ENCODE peak calls at places on chromosomes 3 and 15, in seven cellular contexts. G is GM12878, R is upper lobe of left lung, M is transverse colon, F is sigmoid colon, V is suprapubic skin, P is A549. J is an unnamed sample.

GRCh38 chr3:31798840-31799239 is 182.2 kb downstream of the OSBPL10 start:
- DNase-seq in P (no peak), G (no peak), R (no peak), V (no peak), M (no peak), F (no peak), J (no peak)

GRCh38 chr3:102748646-102749045 is 313.8 kb downstream of the ZPLD1 start:
- DNase-seq in F (no peak), M (no peak), V (no peak), G (no peak), R (no peak), P (no peak), J (no peak)

GRCh38 chr3:9898467-9899229 is 4.0 kb upstream of the IL17RE start:
- DNase-seq in F (no peak), G (no peak), P (no peak), R (no peak), V (no peak), M (peak; percentile 60), J (no peak)

GRCh38 chr15:65929573-65929972 is 60.3 kb downstream of the RAB11A start:
- DNase-seq in G (no peak), M (no peak), R (peak; percentile 40), F (no peak), P (no peak), V (no peak), J (no peak)

GRCh38 chr15:58136731-58137130 is 1.4 kb upstream of the AQP9 start:
- DNase-seq in V (no peak), R (no peak), F (no peak), M (no peak), P (no peak), G (no peak), J (no peak)

GRCh38 chr15:40762919-40763800 is 708 bp upstream of the GCHFR start:
- DNase-seq in M (peak; percentile 85), P (peak; percentile 41), F (peak; percentile 89), G (no peak), V (no peak), R (peak; percentile 91), J (peak; percentile 48)

GRCh38 chr15:66733976-66734375 is 31.9 kb downstream of the SMAD6 start:
- DNase-seq in M (no peak), R (no peak), F (peak; percentile 65), P (no peak), V (no peak), G (no peak), J (peak; percentile 47)

GRCh38 chr3:72907131-72907697 is 19.4 kb downstream of the GXYLT2 start:
- DNase-seq in P (no peak), M (no peak), V (no peak), F (peak; percentile 75), R (no peak), G (no peak), J (peak; percentile 61)

GRCh38 chr3:113249111-113249510 is 37.8 kb downstream of the BOC start:
- DNase-seq in R (no peak), F (peak; percentile 74), G (no peak), P (peak; percentile 8), V (no peak), M (no peak), J (no peak)

DNA sequence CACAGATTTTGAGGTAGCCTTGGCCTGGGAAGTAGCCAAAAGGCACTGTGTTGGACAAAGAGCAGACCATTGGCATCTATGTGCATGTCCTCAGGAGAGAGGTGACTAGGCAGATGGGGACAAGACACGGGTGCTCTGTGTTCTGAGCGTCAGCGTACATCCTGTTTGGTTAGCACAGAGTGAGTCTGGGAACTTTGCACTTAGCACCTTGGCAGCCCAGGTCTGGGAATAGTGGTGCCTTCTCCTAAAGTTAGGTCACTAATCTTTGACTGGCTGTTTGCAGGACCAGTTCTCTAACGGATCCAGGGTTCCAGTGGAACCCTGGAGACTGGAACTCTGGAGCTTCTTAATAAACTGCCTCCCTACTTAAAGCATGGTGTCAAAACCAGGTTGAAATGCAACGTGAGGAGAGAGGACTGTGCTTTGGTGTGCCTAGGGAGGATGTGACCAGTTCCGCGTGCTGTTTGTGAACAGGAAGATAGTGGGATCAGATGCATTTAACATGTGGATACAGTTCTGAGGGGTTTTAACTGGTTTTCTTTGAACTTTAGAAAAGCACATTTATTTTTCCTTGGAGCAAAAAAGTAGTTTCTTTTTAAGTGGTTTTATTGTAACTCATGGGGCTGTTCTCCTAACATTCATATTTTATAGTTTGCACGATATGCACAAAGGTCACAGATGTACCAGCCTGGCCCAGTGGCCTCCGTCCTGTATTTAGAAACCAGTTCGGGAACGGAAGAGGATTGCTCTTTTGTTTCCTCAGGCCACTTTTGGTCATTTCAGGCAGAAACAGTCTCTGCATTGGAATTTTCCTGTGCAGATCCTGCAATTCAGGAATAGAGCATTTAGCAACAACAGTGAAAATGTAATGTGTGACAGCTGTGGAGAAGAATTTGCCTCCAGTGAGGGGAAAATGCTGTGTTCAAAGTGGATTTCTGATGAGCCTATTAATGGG is 48.8 kb downstream of the ABHD2 start:
- DNase-seq in R (no peak), P (no peak), G (no peak), F (peak; percentile 77), M (peak; percentile 22), V (no peak), J (no peak)
- TF ChIP-seq POLR2A in R (no peak), P (no peak), G (no peak), F (no peak), M (no peak), V (no peak), J (no peak)

GRCh38 chr3:142614059-142614626 is 17.9 kb downstream of the PLS1 start:
- DNase-seq in P (no peak), R (no peak), F (no peak), M (no peak), V (no peak), G (no peak), J (no peak)

GRCh38 chr3:142622447-142622846 is 26.3 kb downstream of the PLS1 start:
- DNase-seq in M (no peak), F (no peak), V (no peak), G (no peak), R (no peak), P (no peak), J (no peak)

GRCh38 chr3:142623209-142623608 is 27.0 kb downstream of the PLS1 start:
- DNase-seq in F (no peak), R (no peak), P (no peak), V (no peak), G (no peak), M (no peak), J (no peak)

GRCh38 chr3:142613491-142613890 is 17.3 kb downstream of the PLS1 start:
- DNase-seq in P (peak; percentile 63), G (no peak), V (no peak), F (no peak), M (peak; percentile 69), R (no peak), J (no peak)

GRCh38 chr3:142618917-142619401 is 22.8 kb downstream of the PLS1 start:
- DNase-seq in R (no peak), F (no peak), G (no peak), P (peak; percentile 64), V (no peak), M (peak; percentile 49), J (no peak)
- TF ChIP-seq EP300 in R (no peak), F (no peak), G (no peak), P (peak; percentile 15), V (no peak), M (no peak), J (no peak)

GRCh38 chr3:32945136-32945535 is 6.3 kb upstream of the CCR4 start:
- DNase-seq in P (no peak), F (no peak), M (no peak), R (no peak), V (no peak), G (no peak), J (no peak)
- TF ChIP-seq CTCF in P (no peak), F (no peak), M (no peak), R (no peak), V (no peak), G (no peak), J (no peak)

DNA sequence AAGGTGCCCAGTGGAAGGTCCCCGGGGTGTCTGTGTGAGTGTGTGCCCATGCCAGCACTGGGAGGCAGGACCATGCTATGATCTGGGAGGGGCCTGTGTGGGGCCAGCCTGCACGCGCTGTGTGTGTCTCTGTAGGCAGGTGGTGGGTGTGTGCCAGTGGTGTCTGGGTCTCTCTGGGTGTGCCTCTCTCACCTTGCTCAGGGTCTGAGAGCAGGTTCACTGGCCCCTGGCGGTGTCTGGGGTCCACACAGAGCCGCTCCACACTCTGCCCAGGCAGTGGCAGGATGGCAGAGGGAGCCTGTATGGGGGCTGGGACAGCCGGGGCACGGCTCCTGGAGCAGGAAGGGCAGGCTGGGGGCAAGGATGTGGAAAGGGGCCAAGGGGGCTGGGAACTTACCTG is 12.6 kb downstream of the ITIH4 start:
- DNase-seq in F (no peak), R (no peak), M (no peak), P (no peak), V (no peak), G (no peak), J (no peak)
- TF ChIP-seq POLR2A in F (no peak), R (no peak), M (no peak), P (no peak), V (no peak), G (no peak), J (no peak)

GRCh38 chr3:173916799-173917198 is 519.3 kb downstream of the NLGN1 start:
- DNase-seq in P (no peak), F (no peak), R (no peak), M (no peak), V (no peak), G (no peak), J (no peak)

GRCh38 chr3:173913397-173913796 is 515.9 kb downstream of the NLGN1 start:
- DNase-seq in R (no peak), G (no peak), F (no peak), P (no peak), V (no peak), M (no peak), J (no peak)

GRCh38 chr3:173913985-173914421 is 516.5 kb downstream of the NLGN1 start:
- DNase-seq in F (no peak), P (no peak), M (no peak), R (no peak), G (no peak), V (no peak), J (no peak)

GRCh38 chr3:173912126-173912525 is 514.6 kb downstream of the NLGN1 start:
- DNase-seq in G (no peak), M (no peak), R (no peak), V (no peak), P (no peak), F (no peak), J (no peak)

DNA sequence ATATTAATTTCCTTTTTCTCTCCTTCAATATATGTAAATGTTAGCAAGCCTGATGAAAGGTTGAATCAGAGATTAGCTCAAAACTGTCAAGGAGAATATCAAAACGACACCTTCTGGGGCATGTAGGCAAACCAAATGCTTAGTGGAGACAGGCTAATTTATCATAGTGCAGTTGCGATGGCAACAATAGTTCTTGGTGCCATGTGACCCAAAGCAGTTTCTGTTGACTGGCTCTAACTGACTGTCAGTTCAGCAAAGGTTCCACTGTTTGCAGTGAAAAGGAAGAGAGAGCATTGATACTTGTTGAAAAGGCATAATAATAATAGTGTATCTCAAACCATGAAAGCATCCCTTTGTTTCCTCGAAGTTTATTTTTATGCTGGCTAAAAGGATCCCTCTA is 513.9 kb downstream of the NLGN1 start:
- DNase-seq in P (no peak), G (no peak), F (no peak), R (no peak), M (no peak), V (no peak), J (no peak)
- TF ChIP-seq EP300 in P (no peak), G (no peak), F (no peak), R (no peak), M (no peak), V (no peak), J (no peak)

J was measured in tibial nerve.